ENCODE peak calls at places on chromosomes 7 and 10, in four cellular contexts. O is CD8-positive, alpha-beta T cell; N is cardiac muscle cell; Y is K562. B is an unnamed sample. For H3K36me3, the result is how much of the 10 kb centered on the place peaks cover.

GRCh38 chr7:69738396-69738889 is 140.2 kb downstream of the AUTS2 start:
- DNase-seq in O (no peak), N (peak), Y (no peak), B (peak)

GRCh38 chr7:45033931-45034290 is 33.9 kb downstream of the CCM2 start:
- DNase-seq in O (no peak), N (no peak), Y (no peak), B (peak)

GRCh38 chr7:33334349-33334748 is 205.0 kb downstream of the BBS9 start:
- DNase-seq in O (no peak), N (peak), Y (peak), B (peak)

GRCh38 chr7:27102578-27103442 is at the start of gene HOXA2:
- DNase-seq in O (no peak), N (no peak), Y (no peak), B (peak)

GRCh38 chr7:128221929-128222403 is 19.1 kb upstream of the LEP start:
- DNase-seq in O (no peak), N (no peak), Y (peak), B (no peak)

GRCh38 chr7:73811760-73812168 is 19.0 kb upstream of the CLDN4 start:
- DNase-seq in O (peak), N (peak), Y (peak), B (peak)

GRCh38 chr7:132279718-132280117 is 296.6 kb downstream of the PLXNA4 start:
- DNase-seq in O (no peak), N (no peak), Y (no peak), B (no peak)

GRCh38 chr10:44706745-44707144 is 204.4 kb upstream of the TMEM72 start:
- DNase-seq in O (no peak), N (no peak), Y (no peak), B (no peak)

GRCh38 chr7:27096756-27097514 is 1.1 kb upstream of the HOXA1 start:
- DNase-seq in O (no peak), N (no peak), Y (no peak), B (no peak)

GRCh38 chr7:2732959-2733584 is 45.1 kb downstream of the AMZ1 start:
- DNase-seq in O (no peak), N (no peak), Y (peak), B (no peak)

GRCh38 chr7:17371656-17372524 is 73.4 kb downstream of the AHR start:
- DNase-seq in O (no peak), N (no peak), Y (peak), B (peak)

GRCh38 chr7:24587853-24588252 is 14.6 kb downstream of the PALS2 start:
- DNase-seq in O (peak), N (peak), Y (peak), B (peak)

GRCh38 chr10:80588506-80589020 is 50.9 kb downstream of the SH2D4B start:
- DNase-seq in O (no peak), N (no peak), Y (no peak), B (no peak)

GRCh38 chr10:23522345-23522744 is 83.5 kb downstream of the OTUD1 start:
- DNase-seq in O (no peak), N (no peak), Y (no peak), B (no peak)

GRCh38 chr7:39651262-39651661 is 27.9 kb downstream of the RALA start:
- DNase-seq in O (no peak), N (no peak), Y (no peak), B (no peak)

GRCh38 chr7:150362989-150363769 is 5.4 kb upstream of the REPIN1 start:
- DNase-seq in O (no peak), N (no peak), Y (no peak), B (no peak)

GRCh38 chr7:24734306-24734705 is 23.0 kb downstream of the GSDME start:
- DNase-seq in O (no peak), N (no peak), Y (no peak), B (no peak)

GRCh38 chr10:91117496-91117895 is 103.0 kb upstream of the PCGF5 start:
- DNase-seq in O (no peak), N (no peak), Y (no peak), B (no peak)

GRCh38 chr10:13917791-13918190 is 331.0 kb downstream of the PRPF18 start:
- DNase-seq in O (no peak), N (no peak), Y (no peak), B (no peak)

GRCh38 chr7:116801092-116801710 is 61.2 kb upstream of the CAPZA2 start:
- DNase-seq in O (no peak), N (no peak), Y (no peak), B (no peak)

GRCh38 chr7:48048113-48048512 is 12.8 kb downstream of the C7orf57 start:
- DNase-seq in O (no peak), N (no peak), Y (no peak), B (no peak)

GRCh38 chr10:102120987-102121738 is 995 bp upstream of the LDB1 start:
- DNase-seq in O (peak), N (peak), Y (peak), B (peak)

GRCh38 chr10:100043796-100044195 is 34.0 kb upstream of the DNMBP start:
- DNase-seq in O (no peak), N (no peak), Y (no peak), B (no peak)

GRCh38 chr10:58996866-58997265 is 179.6 kb upstream of the PHYHIPL start:
- DNase-seq in O (no peak), N (no peak), Y (no peak), B (no peak)

GRCh38 chr7:76259124-76260086 is 43.1 kb upstream of the HSPB1 start:
- DNase-seq in O (no peak), N (peak), Y (no peak), B (no peak)

GRCh38 chr7:14899065-14899464 is 3.5 kb downstream of the DGKB start:
- DNase-seq in O (no peak), N (no peak), Y (no peak), B (no peak)

GRCh38 chr10:120514959-120515358 is 57.9 kb downstream of the PLPP4 start:
- DNase-seq in O (no peak), N (no peak), Y (no peak), B (no peak)

GRCh38 chr7:121404348-121404747 is 8.2 kb upstream of the FAM3C start:
- DNase-seq in O (no peak), N (no peak), Y (no peak), B (no peak)

GRCh38 chr7:64639267-64640001 is 26.5 kb upstream of the ZNF107 start:
- DNase-seq in O (no peak), N (no peak), Y (peak), B (peak)

GRCh38 chr7:56097700-56098099 is 4.9 kb upstream of the PHKG1 start:
- DNase-seq in O (no peak), N (no peak), Y (peak), B (no peak)

GRCh38 chr7:1586827-1587705 is 17.2 kb upstream of the PSMG3 start:
- DNase-seq in O (no peak), N (no peak), Y (no peak), B (peak)

GRCh38 chr10:9681655-9682054 is 1336.0 kb upstream of the CELF2 start:
- DNase-seq in O (no peak), N (no peak), Y (no peak), B (no peak)

GRCh38 chr7:128352138-128352537 is 8.4 kb upstream of the RBM28 start:
- DNase-seq in O (no peak), N (peak), Y (no peak), B (no peak)

DNA sequence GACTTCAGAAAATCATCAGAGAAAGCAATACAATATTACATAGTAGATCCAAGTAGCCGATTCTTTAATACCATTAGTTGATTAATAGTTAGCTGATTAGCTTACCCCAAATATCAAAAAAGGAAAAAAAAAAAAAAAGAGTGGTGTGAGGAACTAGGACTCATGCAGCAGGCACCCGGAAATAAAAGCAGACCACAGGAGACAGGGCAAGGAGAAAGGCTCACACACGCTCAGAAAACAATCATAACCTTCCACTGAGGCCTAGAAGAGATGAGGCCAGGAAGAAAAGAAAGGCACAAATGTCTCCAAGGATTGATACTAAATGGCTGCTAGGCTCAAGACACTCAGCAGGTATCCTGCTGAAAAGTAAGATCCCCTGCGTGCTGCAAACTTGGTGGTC is 25.9 kb downstream of the TRDMT1 start:
- DNase-seq in O (no peak), N (no peak), Y (no peak), B (no peak)
- H3K4me3 ChIP-seq in O (peak), N (no peak), Y (no peak), B (no peak)

GRCh38 chr7:108569381-108570145 is at the start of the genes DNAJB9 and THAP5:
- DNase-seq in O (peak), N (peak), Y (peak), B (peak)
- H3K36me3 ChIP-seq in O (under half), N (under half), Y (half or more), B (under half)

GRCh38 chr10:79351332-79351731 is 4.1 kb downstream of the PPIF start:
- DNase-seq in O (no peak), N (no peak), Y (no peak), B (no peak)

GRCh38 chr10:79349072-79349491 is 1.8 kb downstream of the PPIF start:
- DNase-seq in O (no peak), N (no peak), Y (no peak), B (no peak)

GRCh38 chr10:79348640-79348988 is 1.3 kb downstream of the PPIF start:
- DNase-seq in O (no peak), N (no peak), Y (peak), B (no peak)

GRCh38 chr10:79350407-79351154 is 3.3 kb downstream of the PPIF start:
- DNase-seq in O (no peak), N (no peak), Y (no peak), B (no peak)

DNA sequence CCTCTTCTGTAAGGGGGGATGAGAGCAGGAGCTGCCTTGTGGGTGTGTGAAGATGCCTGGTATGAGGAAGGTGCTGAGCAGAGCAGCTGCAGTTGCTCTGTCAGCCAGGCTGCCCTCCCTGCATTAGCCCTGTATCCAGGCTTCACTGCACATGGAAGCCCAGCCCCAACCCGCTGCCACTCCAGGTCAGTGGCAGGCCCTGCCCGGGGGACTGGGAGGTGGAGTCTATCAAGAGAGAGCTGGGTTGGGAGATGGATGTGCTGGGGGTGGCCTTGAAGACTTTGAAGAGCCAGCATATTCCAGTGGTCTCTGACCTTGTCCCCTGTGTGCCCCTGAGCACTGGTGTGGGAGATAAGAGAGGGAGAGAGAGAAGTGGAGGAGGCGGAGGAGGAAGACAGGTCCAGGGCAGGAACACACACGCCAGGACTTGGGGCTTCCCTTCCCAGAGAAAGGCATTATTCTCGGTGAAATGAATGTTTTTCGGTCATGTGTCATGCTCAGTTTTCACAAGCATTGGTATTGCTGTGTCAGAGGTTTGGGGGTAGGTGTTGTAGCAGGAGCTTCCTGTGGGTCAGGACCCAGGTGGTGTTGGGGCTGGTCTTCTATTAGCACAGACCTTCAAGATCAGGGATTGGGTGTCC is 2.6 kb downstream of the PPIF start:
- DNase-seq in O (no peak), N (peak), Y (peak), B (no peak)
- H3K4me3 ChIP-seq in O (no peak), N (no peak), Y (no peak), B (no peak)

DNA sequence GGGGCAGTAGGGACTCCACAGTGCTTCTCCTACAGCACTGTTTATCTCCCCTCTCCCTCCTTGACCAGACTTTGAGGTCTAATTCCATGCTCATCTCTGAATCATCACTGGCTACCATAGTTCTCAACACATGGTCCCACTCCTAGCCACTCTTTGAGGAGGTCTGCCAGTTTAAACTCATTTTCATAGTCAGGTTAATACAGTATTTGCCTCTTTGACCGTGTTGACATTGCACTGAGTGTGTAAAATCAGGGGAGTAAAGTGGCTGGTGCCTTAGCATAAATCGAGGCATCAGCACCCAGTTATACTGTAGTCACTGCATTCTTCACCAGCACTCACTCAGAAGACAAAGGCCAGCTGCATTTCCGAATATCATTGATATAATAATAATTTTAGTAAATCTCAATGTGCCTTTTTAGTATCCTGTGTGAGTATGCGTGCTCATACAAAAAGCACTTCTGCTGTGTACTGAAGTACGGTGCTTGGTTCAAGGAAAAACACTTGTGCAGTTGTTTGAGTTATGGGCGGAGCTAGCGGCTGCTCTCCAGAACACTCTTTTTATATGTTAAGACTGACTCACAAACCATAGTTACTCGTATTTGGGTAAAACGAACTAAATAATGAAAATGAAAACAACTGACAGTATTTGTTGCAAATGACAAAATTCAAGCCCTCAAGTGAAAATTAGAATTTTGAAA is 89.7 kb downstream of the GALNT11 start:
- DNase-seq in O (no peak), N (no peak), Y (no peak), B (no peak)
- H3K36me3 ChIP-seq in O (under half), N (under half), Y (half or more), B (half or more)